ENCODE peak calls at places on chromosomes 4 and X, in five cellular contexts. A, B, M, X and G are unnamed samples.

GRCh38 chr4:164803702-164804101 is 49.8 kb downstream of the SMIM31 start:
- DNase-seq in A (no peak), B (no peak), M (no peak), X (no peak), G (no peak)

GRCh38 chr4:151671541-151672059 is 89.2 kb downstream of the GATB start:
- DNase-seq in A (no peak), B (no peak), M (no peak), X (no peak), G (peak; percentile 62)

GRCh38 chr4:184831153-184831552 is 5.4 kb upstream of the ACSL1 start:
- DNase-seq in A (no peak), B (no peak), M (no peak), X (no peak), G (no peak)

GRCh38 chrX:138877746-138878145 is 166.2 kb upstream of the FGF13 start:
- DNase-seq in A (no peak), B (no peak), M (no peak), X (no peak), G (no peak)

GRCh38 chr4:70969076-70969475 is 24.4 kb upstream of the DCK start:
- DNase-seq in A (no peak), B (no peak), M (no peak), X (no peak), G (no peak)

GRCh38 chr4:24209131-24209530 is 319.3 kb upstream of the PPARGC1A start:
- DNase-seq in A (no peak), B (no peak), M (no peak), X (no peak), G (no peak)

GRCh38 chrX:38277802-38278201 is 49.5 kb downstream of the RPGR start:
- DNase-seq in A (no peak), B (no peak), M (no peak), X (no peak), G (no peak)

GRCh38 chrX:15680401-15680800 is 15.8 kb upstream of the CLTRN start:
- DNase-seq in A (no peak), B (no peak), M (no peak), X (no peak), G (peak; percentile 30)

GRCh38 chrX:7088968-7089615 is 58.4 kb upstream of the STS start:
- DNase-seq in A (no peak), B (no peak), M (no peak), X (no peak), G (peak; percentile 7)

GRCh38 chr4:122710434-122711308 is 21.8 kb upstream of the BBS12 start:
- DNase-seq in A (no peak), B (no peak), M (no peak), X (no peak), G (no peak)

GRCh38 chr4:118279328-118279727 is 73.5 kb downstream of the PRSS12 start:
- DNase-seq in A (no peak), B (no peak), M (no peak), X (no peak), G (no peak)

GRCh38 chrX:35442421-35442820 is 355.7 kb upstream of the MAGEB16 start:
- DNase-seq in A (no peak), B (no peak), M (no peak), X (no peak), G (no peak)

GRCh38 chr4:113026556-113026955 is 22.9 kb upstream of the ANK2 start:
- DNase-seq in A (no peak), B (no peak), M (no peak), X (no peak), G (no peak)

GRCh38 chr4:83054928-83055327 is 19.9 kb downstream of the COPS4 start:
- DNase-seq in A (no peak), B (no peak), M (no peak), X (no peak), G (no peak)

GRCh38 chrX:79107891-79108718 is 36.4 kb upstream of the GPR174 start:
- DNase-seq in A (no peak), B (no peak), M (no peak), X (no peak), G (no peak)

GRCh38 chrX:34119122-34119521 is 13.0 kb downstream of the FAM47A start:
- DNase-seq in A (no peak), B (no peak), M (no peak), X (no peak), G (no peak)

GRCh38 chr4:18536420-18536819 is 514.9 kb upstream of the LCORL start:
- DNase-seq in A (no peak), B (no peak), M (no peak), X (no peak), G (no peak)

GRCh38 chr4:105002278-105002677 is 144.4 kb upstream of the TET2 start:
- DNase-seq in A (no peak), B (no peak), M (no peak), X (no peak), G (no peak)

GRCh38 chrX:103913356-103914020 is 48.9 kb upstream of the TMSB15B start:
- DNase-seq in A (no peak), B (no peak), M (no peak), X (no peak), G (no peak)

GRCh38 chr4:22850630-22851029 is 157.9 kb downstream of the GBA3 start:
- DNase-seq in A (no peak), B (no peak), M (no peak), X (no peak), G (no peak)

GRCh38 chr4:39655866-39656265 is 17.2 kb upstream of the SMIM14 start:
- DNase-seq in A (no peak), B (no peak), M (no peak), X (no peak), G (no peak)

GRCh38 chr4:128558896-128559669 is 250.4 kb upstream of the JADE1 start:
- DNase-seq in A (no peak), B (no peak), M (no peak), X (no peak), G (no peak)

GRCh38 chr4:133555671-133556070 is 406.6 kb downstream of the PCDH10 start:
- DNase-seq in A (no peak), B (no peak), M (no peak), X (no peak), G (no peak)

GRCh38 chrX:123962794-123963373 is 1.4 kb downstream of the STAG2 start:
- DNase-seq in A (peak; percentile 69), B (peak; percentile 52), M (no peak), X (peak; percentile 93), G (peak; percentile 57)